ENCODE peak calls at places on chromosomes 7 and 10, in seven cellular contexts. One of them, this sample, is unnamed.

GRCh38 chr7:12802070-12802469 is 114.6 kb downstream of the ARL4A start:
- DNase-seq in stimulated activated naive B cell treated with anti-CD40 and anti-IgM and Interleukin-4, amounts not matched to agents 10 μg/mL and 1 μg/mL and 100 μg/mL, for 72 hours: no peak
- DNase-seq in T1000: no peak
- DNase-seq in cardiac muscle cell: no peak
- DNase-seq in esophagus squamous epithelium: no peak
- DNase-seq in PC-9: no peak
- DNase-seq in heart right ventricle: no peak
- DNase-seq in this sample: no peak

GRCh38 chr10:79139124-79139835 is 70.5 kb downstream of the ZMIZ1 start:
- DNase-seq in stimulated activated naive B cell treated with anti-CD40 and anti-IgM and Interleukin-4, amounts not matched to agents 10 μg/mL and 1 μg/mL and 100 μg/mL, for 72 hours: no peak
- DNase-seq in T1000: peak
- DNase-seq in cardiac muscle cell: peak
- DNase-seq in esophagus squamous epithelium: no peak
- DNase-seq in PC-9: no peak
- DNase-seq in heart right ventricle: peak
- DNase-seq in this sample: no peak

GRCh38 chr7:79531116-79531515 is 77.6 kb upstream of the MAGI2 start:
- DNase-seq in stimulated activated naive B cell treated with anti-CD40 and anti-IgM and Interleukin-4, amounts not matched to agents 10 μg/mL and 1 μg/mL and 100 μg/mL, for 72 hours: no peak
- DNase-seq in T1000: no peak
- DNase-seq in cardiac muscle cell: no peak
- DNase-seq in esophagus squamous epithelium: no peak
- DNase-seq in PC-9: no peak
- DNase-seq in heart right ventricle: no peak
- DNase-seq in this sample: no peak

GRCh38 chr7:112398534-112398933 is 51.7 kb upstream of the IFRD1 start:
- DNase-seq in stimulated activated naive B cell treated with anti-CD40 and anti-IgM and Interleukin-4, amounts not matched to agents 10 μg/mL and 1 μg/mL and 100 μg/mL, for 72 hours: no peak
- DNase-seq in T1000: no peak
- DNase-seq in cardiac muscle cell: no peak
- DNase-seq in esophagus squamous epithelium: no peak
- DNase-seq in PC-9: no peak
- DNase-seq in heart right ventricle: no peak
- DNase-seq in this sample: no peak

GRCh38 chr10:89659185-89660131 is 14.4 kb upstream of the PANK1 start:
- DNase-seq in stimulated activated naive B cell treated with anti-CD40 and anti-IgM and Interleukin-4, amounts not matched to agents 10 μg/mL and 1 μg/mL and 100 μg/mL, for 72 hours: no peak
- DNase-seq in T1000: peak
- DNase-seq in cardiac muscle cell: peak
- DNase-seq in esophagus squamous epithelium: no peak
- DNase-seq in PC-9: no peak
- DNase-seq in heart right ventricle: no peak
- DNase-seq in this sample: no peak

GRCh38 chr10:23994459-23995046 is 214.4 kb upstream of the KIAA1217 start:
- DNase-seq in stimulated activated naive B cell treated with anti-CD40 and anti-IgM and Interleukin-4, amounts not matched to agents 10 μg/mL and 1 μg/mL and 100 μg/mL, for 72 hours: no peak
- DNase-seq in T1000: peak
- DNase-seq in cardiac muscle cell: peak
- DNase-seq in esophagus squamous epithelium: no peak
- DNase-seq in PC-9: peak
- DNase-seq in heart right ventricle: peak
- DNase-seq in this sample: peak

GRCh38 chr10:36302086-36302485 is 660.0 kb upstream of the FZD8 start:
- DNase-seq in stimulated activated naive B cell treated with anti-CD40 and anti-IgM and Interleukin-4, amounts not matched to agents 10 μg/mL and 1 μg/mL and 100 μg/mL, for 72 hours: no peak
- DNase-seq in T1000: no peak
- DNase-seq in cardiac muscle cell: no peak
- DNase-seq in esophagus squamous epithelium: no peak
- DNase-seq in PC-9: no peak
- DNase-seq in heart right ventricle: no peak
- DNase-seq in this sample: no peak

GRCh38 chr7:155464948-155465739 is 7.2 kb downstream of the EN2 start:
- DNase-seq in stimulated activated naive B cell treated with anti-CD40 and anti-IgM and Interleukin-4, amounts not matched to agents 10 μg/mL and 1 μg/mL and 100 μg/mL, for 72 hours: no peak
- DNase-seq in T1000: no peak
- DNase-seq in cardiac muscle cell: no peak
- DNase-seq in esophagus squamous epithelium: no peak
- DNase-seq in PC-9: no peak
- DNase-seq in heart right ventricle: no peak
- DNase-seq in this sample: no peak

GRCh38 chr10:14016942-14017341 is 313.8 kb downstream of the FRMD4A start:
- DNase-seq in stimulated activated naive B cell treated with anti-CD40 and anti-IgM and Interleukin-4, amounts not matched to agents 10 μg/mL and 1 μg/mL and 100 μg/mL, for 72 hours: no peak
- DNase-seq in T1000: no peak
- DNase-seq in cardiac muscle cell: no peak
- DNase-seq in esophagus squamous epithelium: no peak
- DNase-seq in PC-9: no peak
- DNase-seq in heart right ventricle: no peak
- DNase-seq in this sample: no peak

GRCh38 chr7:130151591-130152269 is 53.5 kb downstream of the TMEM209 start:
- DNase-seq in stimulated activated naive B cell treated with anti-CD40 and anti-IgM and Interleukin-4, amounts not matched to agents 10 μg/mL and 1 μg/mL and 100 μg/mL, for 72 hours: no peak
- DNase-seq in T1000: no peak
- DNase-seq in cardiac muscle cell: peak
- DNase-seq in esophagus squamous epithelium: no peak
- DNase-seq in PC-9: no peak
- DNase-seq in heart right ventricle: no peak
- DNase-seq in this sample: no peak

GRCh38 chr10:557792-558328 is 131.6 kb downstream of the DIP2C start:
- DNase-seq in stimulated activated naive B cell treated with anti-CD40 and anti-IgM and Interleukin-4, amounts not matched to agents 10 μg/mL and 1 μg/mL and 100 μg/mL, for 72 hours: no peak
- DNase-seq in T1000: no peak
- DNase-seq in cardiac muscle cell: peak
- DNase-seq in esophagus squamous epithelium: no peak
- DNase-seq in PC-9: no peak
- DNase-seq in heart right ventricle: no peak
- DNase-seq in this sample: no peak

GRCh38 chr7:39394105-39394504 is 172.1 kb upstream of the YAE1 start:
- DNase-seq in stimulated activated naive B cell treated with anti-CD40 and anti-IgM and Interleukin-4, amounts not matched to agents 10 μg/mL and 1 μg/mL and 100 μg/mL, for 72 hours: no peak
- DNase-seq in T1000: no peak
- DNase-seq in cardiac muscle cell: no peak
- DNase-seq in esophagus squamous epithelium: no peak
- DNase-seq in PC-9: no peak
- DNase-seq in heart right ventricle: no peak
- DNase-seq in this sample: no peak

GRCh38 chr10:91049961-91050360 is 129.1 kb upstream of the ANKRD1 start:
- DNase-seq in stimulated activated naive B cell treated with anti-CD40 and anti-IgM and Interleukin-4, amounts not matched to agents 10 μg/mL and 1 μg/mL and 100 μg/mL, for 72 hours: no peak
- DNase-seq in T1000: no peak
- DNase-seq in cardiac muscle cell: no peak
- DNase-seq in esophagus squamous epithelium: no peak
- DNase-seq in PC-9: no peak
- DNase-seq in heart right ventricle: no peak
- DNase-seq in this sample: no peak

GRCh38 chr10:70740441-70741288 is 44.5 kb downstream of the TBATA start:
- DNase-seq in stimulated activated naive B cell treated with anti-CD40 and anti-IgM and Interleukin-4, amounts not matched to agents 10 μg/mL and 1 μg/mL and 100 μg/mL, for 72 hours: no peak
- DNase-seq in T1000: no peak
- DNase-seq in cardiac muscle cell: no peak
- DNase-seq in esophagus squamous epithelium: no peak
- DNase-seq in PC-9: no peak
- DNase-seq in heart right ventricle: no peak
- DNase-seq in this sample: no peak

GRCh38 chr7:42947531-42947930 is 15.4 kb downstream of the MRPL32 start:
- DNase-seq in stimulated activated naive B cell treated with anti-CD40 and anti-IgM and Interleukin-4, amounts not matched to agents 10 μg/mL and 1 μg/mL and 100 μg/mL, for 72 hours: no peak
- DNase-seq in T1000: no peak
- DNase-seq in cardiac muscle cell: no peak
- DNase-seq in esophagus squamous epithelium: no peak
- DNase-seq in PC-9: no peak
- DNase-seq in heart right ventricle: no peak
- DNase-seq in this sample: no peak

GRCh38 chr10:132665946-132666732 is 119.8 kb downstream of the NKX6-2 start:
- DNase-seq in stimulated activated naive B cell treated with anti-CD40 and anti-IgM and Interleukin-4, amounts not matched to agents 10 μg/mL and 1 μg/mL and 100 μg/mL, for 72 hours: no peak
- DNase-seq in T1000: peak
- DNase-seq in cardiac muscle cell: peak
- DNase-seq in esophagus squamous epithelium: no peak
- DNase-seq in PC-9: no peak
- DNase-seq in heart right ventricle: no peak
- DNase-seq in this sample: no peak

GRCh38 chr7:41241641-41242040 is 461.2 kb downstream of the INHBA start:
- DNase-seq in stimulated activated naive B cell treated with anti-CD40 and anti-IgM and Interleukin-4, amounts not matched to agents 10 μg/mL and 1 μg/mL and 100 μg/mL, for 72 hours: no peak
- DNase-seq in T1000: no peak
- DNase-seq in cardiac muscle cell: no peak
- DNase-seq in esophagus squamous epithelium: no peak
- DNase-seq in PC-9: no peak
- DNase-seq in heart right ventricle: no peak
- DNase-seq in this sample: no peak

GRCh38 chr10:56135806-56136205 is 225.3 kb downstream of the ZWINT start:
- DNase-seq in stimulated activated naive B cell treated with anti-CD40 and anti-IgM and Interleukin-4, amounts not matched to agents 10 μg/mL and 1 μg/mL and 100 μg/mL, for 72 hours: no peak
- DNase-seq in T1000: no peak
- DNase-seq in cardiac muscle cell: no peak
- DNase-seq in esophagus squamous epithelium: no peak
- DNase-seq in PC-9: no peak
- DNase-seq in heart right ventricle: no peak
- DNase-seq in this sample: no peak

GRCh38 chr7:158495780-158496179 is 91.8 kb downstream of the PTPRN2 start:
- DNase-seq in stimulated activated naive B cell treated with anti-CD40 and anti-IgM and Interleukin-4, amounts not matched to agents 10 μg/mL and 1 μg/mL and 100 μg/mL, for 72 hours: no peak
- DNase-seq in T1000: no peak
- DNase-seq in cardiac muscle cell: peak
- DNase-seq in esophagus squamous epithelium: no peak
- DNase-seq in PC-9: peak
- DNase-seq in heart right ventricle: no peak
- DNase-seq in this sample: peak

This sample was measured in GM10248.